ENCODE peak calls at places on chromosomes 3 and 15, in eight cellular contexts. I is AG20443, A is foreskin fibroblast, W is MCF 10A, X is left colon, O is activated T-helper 1 cell treated with Interleukin-2 at 50 U/mL for 16 hours, J is SK-N-DZ, M is hepatic stellate cell. Z is an unnamed sample.

GRCh38 chr3:9930804-9931418 is 2.7 kb upstream of the CRELD1 start:
- DNase-seq in X (no peak), I (no peak), W (no peak), A (no peak), M (no peak), O (no peak), J (no peak), Z (no peak)

GRCh38 chr3:101533603-101533968 is 20.6 kb upstream of the SENP7 start:
- DNase-seq in X (no peak), J (no peak), M (no peak), I (no peak), A (no peak), W (no peak), O (no peak), Z (no peak)

GRCh38 chr3:51099794-51100542 is 285.1 kb upstream of the MANF start:
- DNase-seq in A (peak; percentile 20), I (peak; percentile 77), O (no peak), X (peak; percentile 63), W (peak; percentile 73), J (peak; percentile 51), M (peak; percentile 44), Z (peak; percentile 58)

GRCh38 chr15:52680041-52680391 is 828 bp upstream of the ATOSA start:
- DNase-seq in I (peak; percentile 20), W (peak; percentile 9), M (peak; percentile 28), J (no peak), O (no peak), X (no peak), A (peak; percentile 15), Z (no peak)

GRCh38 chr15:62879770-62880169 is 162.8 kb upstream of the TPM1 start:
- DNase-seq in M (no peak), O (no peak), X (no peak), W (no peak), I (no peak), A (no peak), J (no peak), Z (no peak)

GRCh38 chr3:132378-132777 is 64.2 kb upstream of the CHL1 start:
- DNase-seq in W (no peak), O (no peak), I (no peak), X (no peak), J (no peak), M (no peak), A (no peak), Z (no peak)

GRCh38 chr3:12663311-12663935 is 494 bp downstream of the RAF1 start:
- DNase-seq in X (peak; percentile 62), M (peak; percentile 38), I (peak; percentile 63), J (no peak), A (no peak), O (no peak), W (peak; percentile 49), Z (no peak)

GRCh38 chr3:38283810-38284775 is 2.0 kb downstream of the SLC22A14 start:
- DNase-seq in X (no peak), J (no peak), A (peak; percentile 58), O (no peak), M (no peak), W (no peak), I (peak; percentile 85), Z (no peak)

GRCh38 chr3:38578081-38578475 is 71.4 kb downstream of the SCN5A start:
- DNase-seq in I (no peak), O (no peak), A (no peak), X (no peak), J (no peak), W (no peak), M (no peak), Z (no peak)

GRCh38 chr15:77642793-77643430 is 10.2 kb upstream of the LINGO1 start:
- DNase-seq in I (peak; percentile 46), X (peak; percentile 41), W (no peak), O (no peak), J (no peak), A (no peak), M (no peak), Z (peak; percentile 45)

GRCh38 chr3:134615743-134616142 is 35.1 kb downstream of the KY start:
- DNase-seq in I (no peak), O (no peak), W (no peak), A (no peak), M (no peak), J (no peak), X (no peak), Z (no peak)

Z was measured in bronchial epithelial cell.